ENCODE peak calls at places on chromosomes 11 and 22, in nine cellular contexts. One of them, this sample, is unnamed.
A peak's percentile ranks its signal among the peaks of the same experiment; 100 is the strongest.

GRCh38 chr22:33747576-33748180 is 172.6 kb downstream of the LARGE1 start:
- DNase-seq in upper lobe of left lung: no peak
- DNase-seq in spleen: no peak
- DNase-seq in heart left ventricle: no peak
- DNase-seq in mesendoderm: no peak
- DNase-seq in adrenal gland: no peak
- DNase-seq in CD8-positive, alpha-beta memory T cell: no peak
- DNase-seq in left ventricle myocardium inferior: no peak
- DNase-seq in naive thymus-derived CD4-positive, alpha-beta T cell: no peak
- DNase-seq in this sample: no peak

GRCh38 chr11:66479741-66480115 is 506 bp upstream of the DPP3 start:
- DNase-seq in upper lobe of left lung: no peak
- DNase-seq in spleen: no peak
- DNase-seq in heart left ventricle: no peak
- DNase-seq in mesendoderm: no peak
- DNase-seq in adrenal gland: no peak
- DNase-seq in CD8-positive, alpha-beta memory T cell: no peak
- DNase-seq in left ventricle myocardium inferior: no peak
- DNase-seq in naive thymus-derived CD4-positive, alpha-beta T cell: no peak
- DNase-seq in this sample: no peak

GRCh38 chr11:107924306-107924705 is 3.9 kb upstream of the RAB39A start:
- DNase-seq in upper lobe of left lung: no peak
- DNase-seq in spleen: no peak
- DNase-seq in heart left ventricle: no peak
- DNase-seq in mesendoderm: no peak
- DNase-seq in adrenal gland: no peak
- DNase-seq in CD8-positive, alpha-beta memory T cell: no peak
- DNase-seq in left ventricle myocardium inferior: no peak
- DNase-seq in naive thymus-derived CD4-positive, alpha-beta T cell: no peak
- DNase-seq in this sample: no peak

GRCh38 chr22:24969588-24970301 is 17.2 kb downstream of the KIAA1671 start:
- DNase-seq in upper lobe of left lung: no peak
- DNase-seq in spleen: no peak
- DNase-seq in heart left ventricle: peak; percentile 72
- DNase-seq in mesendoderm: peak; percentile 89
- DNase-seq in adrenal gland: peak; percentile 93
- DNase-seq in CD8-positive, alpha-beta memory T cell: no peak
- DNase-seq in left ventricle myocardium inferior: peak; percentile 64
- DNase-seq in naive thymus-derived CD4-positive, alpha-beta T cell: no peak
- DNase-seq in this sample: peak; percentile 72

GRCh38 chr11:117805048-117805447 is 8.0 kb upstream of the DSCAML1 start:
- DNase-seq in upper lobe of left lung: no peak
- DNase-seq in spleen: no peak
- DNase-seq in heart left ventricle: no peak
- DNase-seq in mesendoderm: no peak
- DNase-seq in adrenal gland: no peak
- DNase-seq in CD8-positive, alpha-beta memory T cell: no peak
- DNase-seq in left ventricle myocardium inferior: no peak
- DNase-seq in naive thymus-derived CD4-positive, alpha-beta T cell: no peak
- DNase-seq in this sample: no peak

GRCh38 chr22:46119729-46120419 is 30.5 kb upstream of the PPARA start:
- DNase-seq in upper lobe of left lung: peak; percentile 83
- DNase-seq in spleen: no peak
- DNase-seq in heart left ventricle: peak; percentile 67
- DNase-seq in mesendoderm: no peak
- DNase-seq in adrenal gland: peak; percentile 94
- DNase-seq in CD8-positive, alpha-beta memory T cell: no peak
- DNase-seq in left ventricle myocardium inferior: no peak
- DNase-seq in naive thymus-derived CD4-positive, alpha-beta T cell: no peak
- DNase-seq in this sample: no peak

GRCh38 chr22:22151308-22151707 is 93.3 kb upstream of the VPREB1 start:
- DNase-seq in upper lobe of left lung: no peak
- DNase-seq in spleen: no peak
- DNase-seq in heart left ventricle: no peak
- DNase-seq in mesendoderm: no peak
- DNase-seq in adrenal gland: no peak
- DNase-seq in CD8-positive, alpha-beta memory T cell: no peak
- DNase-seq in left ventricle myocardium inferior: no peak
- DNase-seq in naive thymus-derived CD4-positive, alpha-beta T cell: no peak
- DNase-seq in this sample: no peak

GRCh38 chr22:45162531-45162930 is 1.2 kb upstream of the NUP50 start:
- DNase-seq in upper lobe of left lung: no peak
- DNase-seq in spleen: no peak
- DNase-seq in heart left ventricle: no peak
- DNase-seq in mesendoderm: peak; percentile 56
- DNase-seq in adrenal gland: no peak
- DNase-seq in CD8-positive, alpha-beta memory T cell: no peak
- DNase-seq in left ventricle myocardium inferior: no peak
- DNase-seq in naive thymus-derived CD4-positive, alpha-beta T cell: no peak
- DNase-seq in this sample: no peak

GRCh38 chr11:127492025-127492424 is 491.5 kb upstream of the KIRREL3 start:
- DNase-seq in upper lobe of left lung: no peak
- DNase-seq in spleen: no peak
- DNase-seq in heart left ventricle: no peak
- DNase-seq in mesendoderm: no peak
- DNase-seq in adrenal gland: no peak
- DNase-seq in CD8-positive, alpha-beta memory T cell: no peak
- DNase-seq in left ventricle myocardium inferior: no peak
- DNase-seq in naive thymus-derived CD4-positive, alpha-beta T cell: no peak
- DNase-seq in this sample: no peak

GRCh38 chr11:119155733-119156492 is 7.1 kb downstream of the ABCG4 start:
- DNase-seq in upper lobe of left lung: no peak
- DNase-seq in spleen: no peak
- DNase-seq in heart left ventricle: no peak
- DNase-seq in mesendoderm: peak; percentile 43
- DNase-seq in adrenal gland: no peak
- DNase-seq in CD8-positive, alpha-beta memory T cell: no peak
- DNase-seq in left ventricle myocardium inferior: no peak
- DNase-seq in naive thymus-derived CD4-positive, alpha-beta T cell: no peak
- DNase-seq in this sample: no peak

GRCh38 chr22:40572976-40573375 is 63.5 kb downstream of the MRTFA start:
- DNase-seq in upper lobe of left lung: no peak
- DNase-seq in spleen: no peak
- DNase-seq in heart left ventricle: no peak
- DNase-seq in mesendoderm: no peak
- DNase-seq in adrenal gland: no peak
- DNase-seq in CD8-positive, alpha-beta memory T cell: no peak
- DNase-seq in left ventricle myocardium inferior: no peak
- DNase-seq in naive thymus-derived CD4-positive, alpha-beta T cell: no peak
- DNase-seq in this sample: no peak

GRCh38 chr11:134047586-134047999 is 21.3 kb upstream of the JAM3 start:
- DNase-seq in upper lobe of left lung: no peak
- DNase-seq in spleen: peak; percentile 59
- DNase-seq in heart left ventricle: peak; percentile 72
- DNase-seq in mesendoderm: no peak
- DNase-seq in adrenal gland: peak; percentile 84
- DNase-seq in CD8-positive, alpha-beta memory T cell: no peak
- DNase-seq in left ventricle myocardium inferior: peak; percentile 81
- DNase-seq in naive thymus-derived CD4-positive, alpha-beta T cell: no peak
- DNase-seq in this sample: peak; percentile 89

GRCh38 chr11:2314136-2314524 is 12.3 kb downstream of the TSPAN32 start:
- DNase-seq in upper lobe of left lung: no peak
- DNase-seq in spleen: peak; percentile 64
- DNase-seq in heart left ventricle: no peak
- DNase-seq in mesendoderm: no peak
- DNase-seq in adrenal gland: no peak
- DNase-seq in CD8-positive, alpha-beta memory T cell: no peak
- DNase-seq in left ventricle myocardium inferior: no peak
- DNase-seq in naive thymus-derived CD4-positive, alpha-beta T cell: no peak
- DNase-seq in this sample: no peak

GRCh38 chr22:49889071-49889470 is 29.2 kb downstream of the ALG12 start:
- DNase-seq in upper lobe of left lung: no peak
- DNase-seq in spleen: no peak
- DNase-seq in heart left ventricle: no peak
- DNase-seq in mesendoderm: no peak
- DNase-seq in adrenal gland: no peak
- DNase-seq in CD8-positive, alpha-beta memory T cell: no peak
- DNase-seq in left ventricle myocardium inferior: no peak
- DNase-seq in naive thymus-derived CD4-positive, alpha-beta T cell: no peak
- DNase-seq in this sample: no peak

DNA sequence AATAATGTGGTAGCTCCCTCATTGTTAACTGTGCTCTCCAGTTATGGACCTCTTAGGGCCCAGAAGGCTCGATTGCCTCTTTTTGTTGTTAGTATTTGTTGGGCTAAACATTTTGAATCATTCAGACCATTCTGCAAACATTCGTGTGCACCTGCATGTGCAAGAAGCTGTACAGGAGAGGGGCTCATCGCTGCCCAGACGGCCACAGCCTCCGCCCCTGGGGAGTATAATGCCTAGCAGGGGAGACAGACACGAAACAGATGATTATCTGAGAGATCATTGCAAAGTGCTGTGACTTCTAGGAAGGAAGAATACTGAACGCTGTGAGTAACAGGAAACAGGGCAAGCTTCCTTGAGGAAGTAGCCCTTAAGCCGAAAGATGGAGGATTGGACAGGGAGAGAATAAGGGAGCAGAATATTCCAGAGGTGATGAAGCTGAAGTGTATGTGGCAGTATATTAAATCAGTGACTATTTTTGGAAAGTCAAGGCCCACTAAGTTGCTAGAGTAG is 123.3 kb upstream of the RASSF10 start:
- DNase-seq in upper lobe of left lung: no peak
- DNase-seq in spleen: no peak
- DNase-seq in heart left ventricle: no peak
- DNase-seq in mesendoderm: no peak
- DNase-seq in adrenal gland: no peak
- DNase-seq in CD8-positive, alpha-beta memory T cell: no peak
- DNase-seq in left ventricle myocardium inferior: no peak
- DNase-seq in naive thymus-derived CD4-positive, alpha-beta T cell: no peak
- DNase-seq in this sample: no peak
- H3K36me3 ChIP-seq in upper lobe of left lung: peaks cover 46% of the 10 kb centered on the region
- H3K36me3 ChIP-seq in spleen: no peaks in the 10 kb centered on the region
- H3K36me3 ChIP-seq in heart left ventricle: peaks cover 38% of the 10 kb centered on the region
- H3K36me3 ChIP-seq in mesendoderm: peaks cover 10% of the 10 kb centered on the region
- H3K36me3 ChIP-seq in adrenal gland: no peaks in the 10 kb centered on the region
- H3K36me3 ChIP-seq in CD8-positive, alpha-beta memory T cell: no peaks in the 10 kb centered on the region
- H3K36me3 ChIP-seq in left ventricle myocardium inferior: peaks cover 30% of the 10 kb centered on the region
- H3K36me3 ChIP-seq in naive thymus-derived CD4-positive, alpha-beta T cell: no peaks in the 10 kb centered on the region
- H3K36me3 ChIP-seq in this sample: peaks cover 5% of the 10 kb centered on the region

GRCh38 chr11:19460718-19461405 is 220.1 kb upstream of the E2F8 start:
- DNase-seq in upper lobe of left lung: no peak
- DNase-seq in spleen: no peak
- DNase-seq in heart left ventricle: peak; percentile 44
- DNase-seq in mesendoderm: no peak
- DNase-seq in adrenal gland: peak; percentile 61
- DNase-seq in CD8-positive, alpha-beta memory T cell: no peak
- DNase-seq in left ventricle myocardium inferior: peak; percentile 42
- DNase-seq in naive thymus-derived CD4-positive, alpha-beta T cell: no peak
- DNase-seq in this sample: no peak
- H3K4me1 ChIP-seq in upper lobe of left lung: no peaks in the 10 kb centered on the region
- H3K4me1 ChIP-seq in spleen: no peaks in the 10 kb centered on the region
- H3K4me1 ChIP-seq in heart left ventricle: peaks cover 8% of the 10 kb centered on the region
- H3K4me1 ChIP-seq in mesendoderm: no peaks in the 10 kb centered on the region
- H3K4me1 ChIP-seq in adrenal gland: no peaks in the 10 kb centered on the region
- H3K4me1 ChIP-seq in CD8-positive, alpha-beta memory T cell: no peaks in the 10 kb centered on the region
- H3K4me1 ChIP-seq in left ventricle myocardium inferior: peaks cover 4% of the 10 kb centered on the region
- H3K4me1 ChIP-seq in naive thymus-derived CD4-positive, alpha-beta T cell: no peaks in the 10 kb centered on the region
- H3K4me1 ChIP-seq in this sample: no peaks in the 10 kb centered on the region

GRCh38 chr11:10764412-10764811 is 13.4 kb downstream of the CTR9 start:
- DNase-seq in upper lobe of left lung: no peak
- DNase-seq in spleen: no peak
- DNase-seq in heart left ventricle: no peak
- DNase-seq in mesendoderm: no peak
- DNase-seq in adrenal gland: no peak
- DNase-seq in CD8-positive, alpha-beta memory T cell: no peak
- DNase-seq in left ventricle myocardium inferior: no peak
- DNase-seq in naive thymus-derived CD4-positive, alpha-beta T cell: no peak
- DNase-seq in this sample: no peak
- H3K36me3 ChIP-seq in upper lobe of left lung: peaks cover 77% of the 10 kb centered on the region
- H3K36me3 ChIP-seq in spleen: peaks cover 23% of the 10 kb centered on the region
- H3K36me3 ChIP-seq in heart left ventricle: no peaks in the 10 kb centered on the region
- H3K36me3 ChIP-seq in mesendoderm: no peaks in the 10 kb centered on the region
- H3K36me3 ChIP-seq in adrenal gland: no peaks in the 10 kb centered on the region
- H3K36me3 ChIP-seq in CD8-positive, alpha-beta memory T cell: peaks cover 47% of the 10 kb centered on the region
- H3K36me3 ChIP-seq in left ventricle myocardium inferior: peaks cover 78% of the 10 kb centered on the region
- H3K36me3 ChIP-seq in naive thymus-derived CD4-positive, alpha-beta T cell: peaks cover 51% of the 10 kb centered on the region
- H3K36me3 ChIP-seq in this sample: peaks cover 12% of the 10 kb centered on the region

DNA sequence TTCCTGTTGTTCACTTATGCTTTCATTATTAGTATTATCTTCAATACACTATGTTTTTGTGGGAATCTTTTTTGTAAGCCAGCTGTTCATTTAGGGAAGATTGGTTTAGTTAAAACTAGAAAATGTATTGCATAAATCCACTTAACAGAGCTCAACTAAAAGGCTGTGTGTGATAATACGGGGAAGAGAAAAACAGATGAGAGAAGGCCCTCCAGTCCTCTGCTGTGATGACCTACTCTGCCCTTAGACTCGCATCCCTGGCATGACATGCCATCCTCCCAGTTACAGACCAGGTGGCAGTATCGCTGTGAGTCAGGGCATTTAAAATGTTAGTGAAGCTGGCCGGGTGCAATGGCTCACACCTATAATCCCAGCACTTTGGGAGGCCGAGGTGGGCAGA is 173.4 kb upstream of the TTC12 start:
- DNase-seq in upper lobe of left lung: no peak
- DNase-seq in spleen: no peak
- DNase-seq in heart left ventricle: no peak
- DNase-seq in mesendoderm: no peak
- DNase-seq in adrenal gland: peak; percentile 72
- DNase-seq in CD8-positive, alpha-beta memory T cell: no peak
- DNase-seq in left ventricle myocardium inferior: no peak
- DNase-seq in naive thymus-derived CD4-positive, alpha-beta T cell: no peak
- DNase-seq in this sample: no peak
- H3K4me1 ChIP-seq in upper lobe of left lung: no peaks in the 10 kb centered on the region
- H3K4me1 ChIP-seq in spleen: no peaks in the 10 kb centered on the region
- H3K4me1 ChIP-seq in heart left ventricle: no peaks in the 10 kb centered on the region
- H3K4me1 ChIP-seq in mesendoderm: no peaks in the 10 kb centered on the region
- H3K4me1 ChIP-seq in adrenal gland: no peaks in the 10 kb centered on the region
- H3K4me1 ChIP-seq in CD8-positive, alpha-beta memory T cell: no peaks in the 10 kb centered on the region
- H3K4me1 ChIP-seq in left ventricle myocardium inferior: peaks cover 5% of the 10 kb centered on the region
- H3K4me1 ChIP-seq in naive thymus-derived CD4-positive, alpha-beta T cell: no peaks in the 10 kb centered on the region
- H3K4me1 ChIP-seq in this sample: no peaks in the 10 kb centered on the region

GRCh38 chr11:19938051-19938856 is 222.0 kb downstream of the DBX1 start:
- DNase-seq in upper lobe of left lung: no peak
- DNase-seq in spleen: no peak
- DNase-seq in heart left ventricle: no peak
- DNase-seq in mesendoderm: peak; percentile 61
- DNase-seq in adrenal gland: peak; percentile 72
- DNase-seq in CD8-positive, alpha-beta memory T cell: no peak
- DNase-seq in left ventricle myocardium inferior: peak; percentile 27
- DNase-seq in naive thymus-derived CD4-positive, alpha-beta T cell: peak; percentile 29
- DNase-seq in this sample: no peak

GRCh38 chr11:19936461-19936860 is 223.8 kb downstream of the DBX1 start:
- DNase-seq in upper lobe of left lung: no peak
- DNase-seq in spleen: no peak
- DNase-seq in heart left ventricle: no peak
- DNase-seq in mesendoderm: no peak
- DNase-seq in adrenal gland: no peak
- DNase-seq in CD8-positive, alpha-beta memory T cell: no peak
- DNase-seq in left ventricle myocardium inferior: no peak
- DNase-seq in naive thymus-derived CD4-positive, alpha-beta T cell: no peak
- DNase-seq in this sample: no peak

GRCh38 chr11:19938866-19939265 is 221.4 kb downstream of the DBX1 start:
- DNase-seq in upper lobe of left lung: no peak
- DNase-seq in spleen: no peak
- DNase-seq in heart left ventricle: no peak
- DNase-seq in mesendoderm: no peak
- DNase-seq in adrenal gland: no peak
- DNase-seq in CD8-positive, alpha-beta memory T cell: no peak
- DNase-seq in left ventricle myocardium inferior: no peak
- DNase-seq in naive thymus-derived CD4-positive, alpha-beta T cell: no peak
- DNase-seq in this sample: no peak

GRCh38 chr11:19935507-19935906 is 222.9 kb downstream of the NAV2 start:
- DNase-seq in upper lobe of left lung: no peak
- DNase-seq in spleen: no peak
- DNase-seq in heart left ventricle: no peak
- DNase-seq in mesendoderm: peak; percentile 90
- DNase-seq in adrenal gland: no peak
- DNase-seq in CD8-positive, alpha-beta memory T cell: no peak
- DNase-seq in left ventricle myocardium inferior: no peak
- DNase-seq in naive thymus-derived CD4-positive, alpha-beta T cell: no peak
- DNase-seq in this sample: no peak

GRCh38 chr11:19939415-19939929 is 220.8 kb downstream of the DBX1 start:
- DNase-seq in upper lobe of left lung: no peak
- DNase-seq in spleen: no peak
- DNase-seq in heart left ventricle: no peak
- DNase-seq in mesendoderm: no peak
- DNase-seq in adrenal gland: no peak
- DNase-seq in CD8-positive, alpha-beta memory T cell: no peak
- DNase-seq in left ventricle myocardium inferior: no peak
- DNase-seq in naive thymus-derived CD4-positive, alpha-beta T cell: no peak
- DNase-seq in this sample: no peak
- H3K36me3 ChIP-seq in upper lobe of left lung: peaks cover 17% of the 10 kb centered on the region
- H3K36me3 ChIP-seq in spleen: no peaks in the 10 kb centered on the region
- H3K36me3 ChIP-seq in heart left ventricle: peaks cover 53% of the 10 kb centered on the region
- H3K36me3 ChIP-seq in mesendoderm: no peaks in the 10 kb centered on the region
- H3K36me3 ChIP-seq in adrenal gland: no peaks in the 10 kb centered on the region
- H3K36me3 ChIP-seq in CD8-positive, alpha-beta memory T cell: no peaks in the 10 kb centered on the region
- H3K36me3 ChIP-seq in left ventricle myocardium inferior: peaks cover 20% of the 10 kb centered on the region
- H3K36me3 ChIP-seq in naive thymus-derived CD4-positive, alpha-beta T cell: no peaks in the 10 kb centered on the region
- H3K36me3 ChIP-seq in this sample: peaks cover 5% of the 10 kb centered on the region